ENCODE peak calls at places on chromosome 21, in nine cellular contexts. X, R, Y, W, F, O, N, I and U are unnamed samples.
A peak's percentile ranks its signal among the peaks of the same experiment; 100 is the strongest.

GRCh38 chr21:39483917-39484316 is 32.1 kb downstream of the SH3BGR start:
- DNase-seq in X (no peak), R (no peak), Y (no peak), W (peak; percentile 26), F (no peak), O (no peak), N (no peak), I (no peak), U (no peak)

GRCh38 chr21:14773777-14774345 is 227.7 kb upstream of the SAMSN1 start:
- DNase-seq in X (peak; percentile 29), R (peak; percentile 56), Y (peak; percentile 54), W (no peak), F (peak; percentile 56), O (no peak), N (peak; percentile 35), I (no peak), U (peak; percentile 44)

GRCh38 chr21:31530364-31530763 is 129.1 kb upstream of the SOD1 start:
- DNase-seq in X (no peak), R (no peak), Y (no peak), W (no peak), F (no peak), O (peak; percentile 40), N (no peak), I (no peak), U (no peak)

GRCh38 chr21:16651956-16652355 is 860.9 kb upstream of the CXADR start:
- DNase-seq in X (no peak), R (no peak), Y (no peak), W (no peak), F (no peak), O (no peak), N (no peak), I (no peak), U (no peak)

GRCh38 chr21:43269981-43270670 is 101.3 kb downstream of the CRYAA start:
- DNase-seq in X (no peak), R (no peak), Y (no peak), W (no peak), F (no peak), O (no peak), N (no peak), I (no peak), U (no peak)

GRCh38 chr21:41641821-41642368 is 125.0 kb downstream of the RIPK4 start:
- DNase-seq in X (peak; percentile 51), R (no peak), Y (peak; percentile 48), W (peak; percentile 87), F (no peak), O (no peak), N (no peak), I (peak; percentile 60), U (no peak)

GRCh38 chr21:45088729-45089128 is 14.3 kb downstream of the ADARB1 start:
- DNase-seq in X (no peak), R (no peak), Y (no peak), W (no peak), F (no peak), O (no peak), N (no peak), I (no peak), U (no peak)

GRCh38 chr21:42534901-42535378 is 21.3 kb downstream of the SLC37A1 start:
- DNase-seq in X (no peak), R (no peak), Y (no peak), W (no peak), F (no peak), O (no peak), N (no peak), I (no peak), U (no peak)

GRCh38 chr21:32406405-32406804 is 6.1 kb upstream of the EVA1C start:
- DNase-seq in X (no peak), R (no peak), Y (no peak), W (no peak), F (peak; percentile 25), O (no peak), N (no peak), I (no peak), U (no peak)

GRCh38 chr21:20377250-20377649 is 621.0 kb upstream of the NCAM2 start:
- DNase-seq in X (no peak), R (no peak), Y (no peak), W (no peak), F (no peak), O (no peak), N (no peak), I (no peak), U (no peak)

GRCh38 chr21:41370840-41371697 is 9.2 kb downstream of the MX2 start:
- DNase-seq in X (no peak), R (no peak), Y (peak; percentile 18), W (no peak), F (no peak), O (no peak), N (no peak), I (no peak), U (no peak)

GRCh38 chr21:45555557-45556301 is 13.5 kb upstream of the SLC19A1 start:
- DNase-seq in X (no peak), R (no peak), Y (peak; percentile 83), W (peak; percentile 61), F (peak; percentile 80), O (peak; percentile 57), N (peak; percentile 43), I (peak; percentile 50), U (peak; percentile 47)

GRCh38 chr21:40291560-40291959 is 424.3 kb downstream of the PCP4 start:
- DNase-seq in X (no peak), R (no peak), Y (no peak), W (no peak), F (no peak), O (no peak), N (no peak), I (no peak), U (no peak)

GRCh38 chr21:44935533-44935927 is 4.3 kb upstream of the SLX9 start:
- DNase-seq in X (no peak), R (no peak), Y (no peak), W (no peak), F (no peak), O (no peak), N (no peak), I (no peak), U (no peak)

GRCh38 chr21:26169611-26170470 is 729 bp downstream of the APP start:
- DNase-seq in X (peak; percentile 70), R (no peak), Y (peak; percentile 79), W (no peak), F (peak; percentile 47), O (peak; percentile 22), N (peak; percentile 40), I (peak; percentile 37), U (peak; percentile 24)

GRCh38 chr21:25550352-25550751 is 56.9 kb downstream of the MRPL39 start:
- DNase-seq in X (no peak), R (no peak), Y (no peak), W (no peak), F (no peak), O (no peak), N (no peak), I (no peak), U (no peak)

GRCh38 chr21:26167593-26167992 is 3.0 kb downstream of the APP start:
- DNase-seq in X (no peak), R (no peak), Y (no peak), W (no peak), F (no peak), O (no peak), N (no peak), I (no peak), U (no peak)

GRCh38 chr21:46264690-46265144 is 20.7 kb downstream of the MCM3AP start:
- DNase-seq in X (no peak), R (no peak), Y (no peak), W (no peak), F (no peak), O (no peak), N (no peak), I (no peak), U (no peak)

GRCh38 chr21:44628707-44629391 is 2.0 kb downstream of the KRTAP10-9 start:
- DNase-seq in X (no peak), R (no peak), Y (no peak), W (no peak), F (no peak), O (no peak), N (no peak), I (no peak), U (no peak)

GRCh38 chr21:46211376-46211775 is 17.2 kb downstream of the LSS start:
- DNase-seq in X (no peak), R (no peak), Y (peak; percentile 12), W (no peak), F (no peak), O (no peak), N (no peak), I (no peak), U (no peak)

GRCh38 chr21:17688912-17689874 is 76.5 kb upstream of the BTG3 start:
- DNase-seq in X (peak; percentile 33), R (peak; percentile 13), Y (no peak), W (no peak), F (peak; percentile 33), O (peak; percentile 76), N (peak; percentile 31), I (no peak), U (peak; percentile 27)

GRCh38 chr21:43921979-43922945 is 57.2 kb downstream of the AGPAT3 start:
- DNase-seq in X (no peak), R (peak; percentile 44), Y (peak; percentile 74), W (no peak), F (no peak), O (no peak), N (peak; percentile 72), I (no peak), U (peak; percentile 57)

GRCh38 chr21:36847189-36847588 is 119.3 kb downstream of the HLCS start:
- DNase-seq in X (no peak), R (no peak), Y (no peak), W (no peak), F (no peak), O (no peak), N (no peak), I (peak; percentile 56), U (no peak)

GRCh38 chr21:26061437-26061836 is 109.1 kb downstream of the APP start:
- DNase-seq in X (no peak), R (no peak), Y (no peak), W (no peak), F (no peak), O (no peak), N (no peak), I (no peak), U (no peak)

GRCh38 chr21:42858957-42859890 is 20.1 kb downstream of the WDR4 start:
- DNase-seq in X (no peak), R (no peak), Y (no peak), W (no peak), F (no peak), O (no peak), N (no peak), I (no peak), U (no peak)

GRCh38 chr21:39386194-39386593 is 37.3 kb upstream of the HMGN1 start:
- DNase-seq in X (no peak), R (no peak), Y (peak; percentile 43), W (no peak), F (peak; percentile 29), O (no peak), N (no peak), I (peak; percentile 16), U (no peak)

GRCh38 chr21:35136586-35137254 is 87.6 kb upstream of the RUNX1 start:
- DNase-seq in X (no peak), R (no peak), Y (no peak), W (no peak), F (no peak), O (no peak), N (no peak), I (no peak), U (no peak)

GRCh38 chr21:43865471-43866181 is 603 bp downstream of the AGPAT3 start:
- DNase-seq in X (peak; percentile 64), R (no peak), Y (peak; percentile 62), W (peak; percentile 4), F (peak; percentile 49), O (no peak), N (peak; percentile 60), I (no peak), U (no peak)

GRCh38 chr21:14888202-14888601 is 176.6 kb downstream of the NRIP1 start:
- DNase-seq in X (no peak), R (no peak), Y (no peak), W (no peak), F (no peak), O (no peak), N (no peak), I (no peak), U (no peak)